ENCODE peak calls at places on chromosomes 1 and 21, in six cellular contexts. One of them, this sample, is unnamed.

GRCh38 chr1:68459796-68460195 is 10.0 kb upstream of the RPE65 start:
- DNase-seq in H9: no peak
- DNase-seq in IMR-90: peak
- DNase-seq in GM23338: no peak
- DNase-seq in SK-N-SH: no peak
- DNase-seq in PC-3: peak
- DNase-seq in this sample: no peak

GRCh38 chr1:64343105-64343960 is 126.6 kb upstream of the CACHD1 start:
- DNase-seq in PC-3: peak
- DNase-seq in GM23338: no peak
- DNase-seq in SK-N-SH: peak
- DNase-seq in H9: no peak
- DNase-seq in IMR-90: peak
- DNase-seq in this sample: no peak

GRCh38 chr1:50697440-50698421 is 262.3 kb downstream of the FAF1 start:
- DNase-seq in GM23338: no peak
- DNase-seq in SK-N-SH: no peak
- DNase-seq in PC-3: no peak
- DNase-seq in H9: no peak
- DNase-seq in IMR-90: peak
- DNase-seq in this sample: no peak

GRCh38 chr1:3890389-3891328 is 9.4 kb downstream of the C1orf174 start:
- DNase-seq in GM23338: no peak
- DNase-seq in SK-N-SH: no peak
- DNase-seq in IMR-90: no peak
- DNase-seq in H9: no peak
- DNase-seq in PC-3: no peak
- DNase-seq in this sample: no peak

GRCh38 chr1:72690871-72691270 is 408.5 kb upstream of the NEGR1 start:
- DNase-seq in IMR-90: no peak
- DNase-seq in PC-3: peak
- DNase-seq in H9: no peak
- DNase-seq in SK-N-SH: no peak
- DNase-seq in GM23338: peak
- DNase-seq in this sample: no peak

GRCh38 chr1:225480825-225481434 is 53.1 kb upstream of the LBR start:
- DNase-seq in PC-3: peak
- DNase-seq in H9: peak
- DNase-seq in IMR-90: no peak
- DNase-seq in SK-N-SH: peak
- DNase-seq in GM23338: peak
- DNase-seq in this sample: peak

GRCh38 chr1:32151319-32151787 is 28.1 kb upstream of the TXLNA start:
- DNase-seq in IMR-90: peak
- DNase-seq in PC-3: no peak
- DNase-seq in H9: no peak
- DNase-seq in SK-N-SH: peak
- DNase-seq in GM23338: no peak
- DNase-seq in this sample: no peak

GRCh38 chr1:90964444-90965035 is 57.3 kb downstream of the ZNF644 start:
- DNase-seq in PC-3: peak
- DNase-seq in IMR-90: peak
- DNase-seq in GM23338: peak
- DNase-seq in H9: no peak
- DNase-seq in SK-N-SH: no peak
- DNase-seq in this sample: peak

GRCh38 chr1:35190784-35191183 is 2.2 kb downstream of the SFPQ start:
- DNase-seq in GM23338: no peak
- DNase-seq in SK-N-SH: no peak
- DNase-seq in PC-3: no peak
- DNase-seq in H9: no peak
- DNase-seq in IMR-90: no peak
- DNase-seq in this sample: no peak

GRCh38 chr1:34405266-34405959 is 228.7 kb downstream of the C1orf94 start:
- DNase-seq in IMR-90: no peak
- DNase-seq in GM23338: no peak
- DNase-seq in H9: no peak
- DNase-seq in PC-3: no peak
- DNase-seq in SK-N-SH: no peak
- DNase-seq in this sample: no peak

GRCh38 chr1:26922201-26922729 is 722 bp downstream of the NUDC start:
- DNase-seq in IMR-90: peak
- DNase-seq in PC-3: peak
- DNase-seq in SK-N-SH: no peak
- DNase-seq in GM23338: peak
- DNase-seq in H9: no peak
- DNase-seq in this sample: peak
- H2AFZ ChIP-seq in IMR-90: peak
- H2AFZ ChIP-seq in PC-3: peak
- H2AFZ ChIP-seq in SK-N-SH: no peak
- H2AFZ ChIP-seq in GM23338: no peak
- H2AFZ ChIP-seq in H9: no peak
- H2AFZ ChIP-seq in this sample: no peak

GRCh38 chr1:245168921-245169320 is 14.1 kb downstream of the KIF26B start:
- DNase-seq in H9: no peak
- DNase-seq in IMR-90: no peak
- DNase-seq in PC-3: no peak
- DNase-seq in SK-N-SH: no peak
- DNase-seq in GM23338: no peak
- DNase-seq in this sample: no peak

GRCh38 chr1:245172026-245172425 is 17.2 kb downstream of the KIF26B start:
- DNase-seq in SK-N-SH: no peak
- DNase-seq in GM23338: no peak
- DNase-seq in H9: no peak
- DNase-seq in IMR-90: no peak
- DNase-seq in PC-3: no peak
- DNase-seq in this sample: no peak

GRCh38 chr1:245169391-245169790 is 14.6 kb downstream of the KIF26B start:
- DNase-seq in SK-N-SH: no peak
- DNase-seq in H9: no peak
- DNase-seq in PC-3: no peak
- DNase-seq in IMR-90: no peak
- DNase-seq in GM23338: no peak
- DNase-seq in this sample: no peak

GRCh38 chr1:245173446-245174178 is 18.8 kb downstream of the KIF26B start:
- DNase-seq in GM23338: no peak
- DNase-seq in H9: no peak
- DNase-seq in SK-N-SH: no peak
- DNase-seq in IMR-90: no peak
- DNase-seq in PC-3: peak
- DNase-seq in this sample: no peak

GRCh38 chr1:245172829-245173228 is 18.0 kb downstream of the KIF26B start:
- DNase-seq in IMR-90: no peak
- DNase-seq in H9: no peak
- DNase-seq in PC-3: no peak
- DNase-seq in GM23338: no peak
- DNase-seq in SK-N-SH: no peak
- DNase-seq in this sample: no peak
- H2AFZ ChIP-seq in IMR-90: no peak
- H2AFZ ChIP-seq in H9: no peak
- H2AFZ ChIP-seq in PC-3: no peak
- H2AFZ ChIP-seq in GM23338: no peak
- H2AFZ ChIP-seq in SK-N-SH: no peak
- H2AFZ ChIP-seq in this sample: no peak

DNA sequence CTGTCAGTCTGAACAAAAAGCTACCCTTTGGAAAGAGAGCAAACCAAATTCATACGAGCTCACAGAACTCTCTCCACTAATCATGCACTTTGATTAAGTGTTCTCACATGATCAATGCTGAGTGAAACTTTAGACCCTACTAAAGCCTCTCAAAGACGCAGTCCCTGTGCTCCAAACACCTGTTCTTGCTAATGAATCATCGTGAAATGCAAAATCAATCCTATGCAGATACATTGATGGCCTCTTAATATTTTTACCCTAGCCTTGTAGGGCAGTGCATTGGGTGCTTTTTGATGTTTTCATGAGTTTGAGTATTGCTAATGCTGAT is 113.4 kb downstream of the ZBTB18 start:
- DNase-seq in IMR-90: no peak
- DNase-seq in PC-3: no peak
- DNase-seq in SK-N-SH: no peak
- DNase-seq in H9: no peak
- DNase-seq in GM23338: no peak
- DNase-seq in this sample: no peak
- H2AFZ ChIP-seq in IMR-90: peak
- H2AFZ ChIP-seq in PC-3: no peak
- H2AFZ ChIP-seq in SK-N-SH: no peak
- H2AFZ ChIP-seq in H9: no peak
- H2AFZ ChIP-seq in GM23338: no peak
- H2AFZ ChIP-seq in this sample: no peak

DNA sequence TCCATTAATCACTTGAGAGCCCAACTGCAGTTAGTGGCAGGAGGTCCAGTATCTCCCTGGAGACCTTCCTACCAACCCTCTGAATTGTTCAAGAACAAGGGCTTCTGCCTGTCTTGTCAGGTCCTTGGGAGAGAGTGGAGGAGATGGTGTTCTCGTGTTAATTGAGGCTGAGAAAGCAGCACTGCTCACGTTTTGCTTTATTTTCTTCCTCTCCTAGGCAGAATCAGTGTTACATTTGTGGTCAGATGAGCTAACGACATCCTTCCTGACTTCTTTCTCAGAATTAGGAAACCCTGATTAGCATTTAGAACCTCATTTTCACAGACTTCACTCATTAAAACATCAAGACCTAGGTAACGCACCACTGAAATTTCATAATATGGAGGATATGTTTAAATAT is 26.4 kb upstream of the LRIG2 start:
- DNase-seq in IMR-90: no peak
- DNase-seq in GM23338: no peak
- DNase-seq in H9: no peak
- DNase-seq in SK-N-SH: no peak
- DNase-seq in PC-3: no peak
- DNase-seq in this sample: no peak
- H2AFZ ChIP-seq in IMR-90: no peak
- H2AFZ ChIP-seq in GM23338: peak
- H2AFZ ChIP-seq in H9: no peak
- H2AFZ ChIP-seq in SK-N-SH: no peak
- H2AFZ ChIP-seq in PC-3: no peak
- H2AFZ ChIP-seq in this sample: no peak

DNA sequence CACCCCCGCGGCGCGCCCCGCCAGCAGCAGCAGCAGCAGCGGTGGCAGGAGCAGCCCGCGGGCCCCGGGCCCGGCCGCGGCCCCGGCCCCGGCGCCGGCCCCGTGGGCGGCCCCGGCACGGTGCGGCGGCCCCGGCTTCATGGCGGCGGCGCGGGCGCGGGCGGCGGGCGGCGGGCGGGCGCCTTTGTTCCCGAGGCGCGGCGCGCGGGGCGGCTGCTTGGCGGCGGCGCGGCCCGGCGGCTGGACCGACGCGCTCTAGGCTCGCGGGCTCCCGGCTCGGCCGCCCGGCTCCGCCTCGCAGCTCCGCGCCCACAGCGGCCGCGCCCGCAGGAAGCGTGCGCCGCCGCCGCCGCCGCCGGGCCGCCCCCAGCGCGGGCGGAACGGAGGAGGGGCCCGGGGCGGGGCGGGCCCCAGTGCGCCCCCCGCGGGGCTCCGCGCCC is at the start of gene SDC3:
- DNase-seq in SK-N-SH: peak
- DNase-seq in IMR-90: no peak
- DNase-seq in H9: no peak
- DNase-seq in GM23338: no peak
- DNase-seq in PC-3: peak
- DNase-seq in this sample: no peak
- H2AFZ ChIP-seq in SK-N-SH: peak
- H2AFZ ChIP-seq in IMR-90: peak
- H2AFZ ChIP-seq in H9: no peak
- H2AFZ ChIP-seq in GM23338: peak
- H2AFZ ChIP-seq in PC-3: peak
- H2AFZ ChIP-seq in this sample: no peak

GRCh38 chr21:42321231-42321630 is 6.0 kb upstream of the TFF3 start:
- DNase-seq in SK-N-SH: no peak
- DNase-seq in GM23338: no peak
- DNase-seq in IMR-90: no peak
- DNase-seq in H9: no peak
- DNase-seq in PC-3: no peak
- DNase-seq in this sample: no peak

GRCh38 chr21:42317826-42318746 is 2.9 kb upstream of the TFF3 start:
- DNase-seq in IMR-90: no peak
- DNase-seq in PC-3: no peak
- DNase-seq in H9: no peak
- DNase-seq in SK-N-SH: no peak
- DNase-seq in GM23338: no peak
- DNase-seq in this sample: no peak

GRCh38 chr21:42319851-42320602 is 4.8 kb upstream of the TFF3 start:
- DNase-seq in IMR-90: no peak
- DNase-seq in SK-N-SH: no peak
- DNase-seq in H9: peak
- DNase-seq in GM23338: no peak
- DNase-seq in PC-3: no peak
- DNase-seq in this sample: peak

GRCh38 chr21:42320791-42321190 is 5.6 kb upstream of the TFF3 start:
- DNase-seq in GM23338: no peak
- DNase-seq in SK-N-SH: no peak
- DNase-seq in IMR-90: no peak
- DNase-seq in PC-3: no peak
- DNase-seq in H9: no peak
- DNase-seq in this sample: no peak

GRCh38 chr21:42319368-42319767 is 4.2 kb upstream of the TFF3 start:
- DNase-seq in PC-3: no peak
- DNase-seq in GM23338: no peak
- DNase-seq in IMR-90: no peak
- DNase-seq in SK-N-SH: no peak
- DNase-seq in H9: no peak
- DNase-seq in this sample: peak
- H2AFZ ChIP-seq in PC-3: no peak
- H2AFZ ChIP-seq in GM23338: no peak
- H2AFZ ChIP-seq in IMR-90: no peak
- H2AFZ ChIP-seq in SK-N-SH: no peak
- H2AFZ ChIP-seq in H9: no peak
- H2AFZ ChIP-seq in this sample: peak

GRCh38 chr1:46132529-46133180 is at the start of gene PIK3R3:
- DNase-seq in IMR-90: peak
- DNase-seq in PC-3: peak
- DNase-seq in SK-N-SH: peak
- DNase-seq in H9: peak
- DNase-seq in GM23338: peak
- DNase-seq in this sample: peak

GRCh38 chr1:46131727-46132528 is 501 bp downstream of the PIK3R3 start:
- DNase-seq in IMR-90: peak
- DNase-seq in H9: no peak
- DNase-seq in SK-N-SH: peak
- DNase-seq in GM23338: peak
- DNase-seq in PC-3: peak
- DNase-seq in this sample: peak

GRCh38 chr1:46133181-46133658 is 791 bp upstream of the PIK3R3 start:
- DNase-seq in H9: no peak
- DNase-seq in IMR-90: no peak
- DNase-seq in GM23338: no peak
- DNase-seq in PC-3: no peak
- DNase-seq in SK-N-SH: peak
- DNase-seq in this sample: peak

GRCh38 chr1:46134660-46135331 is 2.4 kb upstream of the PIK3R3 start:
- DNase-seq in H9: no peak
- DNase-seq in IMR-90: peak
- DNase-seq in GM23338: no peak
- DNase-seq in SK-N-SH: no peak
- DNase-seq in PC-3: peak
- DNase-seq in this sample: no peak

GRCh38 chr1:46133946-46134345 is 1.5 kb upstream of the PIK3R3 start:
- DNase-seq in PC-3: no peak
- DNase-seq in GM23338: no peak
- DNase-seq in IMR-90: no peak
- DNase-seq in H9: no peak
- DNase-seq in SK-N-SH: no peak
- DNase-seq in this sample: peak
- H2AFZ ChIP-seq in PC-3: no peak
- H2AFZ ChIP-seq in GM23338: peak
- H2AFZ ChIP-seq in IMR-90: no peak
- H2AFZ ChIP-seq in H9: no peak
- H2AFZ ChIP-seq in SK-N-SH: no peak
- H2AFZ ChIP-seq in this sample: peak